ENCODE peak calls at places on chromosomes 16 and 17, in eight cellular contexts. V is NCI-H2081, K is T-helper 1 cell, R is amniotic stem cell, T is upper lobe of left lung, B is left colon, E is ACHN, M is Kasumi-1. X is an unnamed sample.

GRCh38 chr16:3646348-3646920 is 8.1 kb upstream of the DNASE1 start:
- DNase-seq in K (no peak), T (peak; percentile 18), V (peak; percentile 31), R (no peak), M (no peak), B (peak; percentile 85), E (no peak), X (peak; percentile 77)

GRCh38 chr16:1908081-1908633 is 10.1 kb downstream of the HS3ST6 start:
- DNase-seq in R (no peak), M (no peak), B (no peak), E (no peak), T (no peak), K (no peak), V (no peak), X (no peak)

GRCh38 chr17:50944054-50944901 is 78.1 kb upstream of the TOB1 start:
- DNase-seq in K (peak; percentile 70), V (peak; percentile 88), E (no peak), R (no peak), M (peak; percentile 85), B (peak; percentile 94), T (peak; percentile 92), X (peak; percentile 56)

GRCh38 chr17:7745748-7746470 is 28.4 kb downstream of the DNAH2 start:
- DNase-seq in V (no peak), M (peak; percentile 16), E (peak; percentile 86), R (peak; percentile 64), T (peak; percentile 84), B (no peak), K (no peak), X (peak; percentile 97)

GRCh38 chr17:78645421-78646295 is 68.5 kb upstream of the DNAH17 start:
- DNase-seq in M (no peak), V (no peak), K (peak; percentile 42), E (no peak), B (peak; percentile 71), T (peak; percentile 86), R (no peak), X (peak; percentile 41)

GRCh38 chr17:1989135-1989534 is 36.0 kb downstream of the RTN4RL1 start:
- DNase-seq in E (peak; percentile 24), M (no peak), V (no peak), K (no peak), T (no peak), R (peak; percentile 59), B (no peak), X (no peak)

GRCh38 chr17:36858119-36859002 is 78.9 kb upstream of the LHX1 start:
- DNase-seq in R (no peak), B (no peak), M (no peak), E (no peak), V (no peak), K (no peak), T (no peak), X (peak; percentile 23)

GRCh38 chr16:12437761-12438440 is 365.8 kb downstream of the CPPED1 start:
- DNase-seq in B (no peak), K (no peak), M (no peak), T (no peak), R (no peak), E (no peak), V (no peak), X (no peak)

GRCh38 chr16:67407176-67407787 is 9.0 kb downstream of the ZDHHC1 start:
- DNase-seq in K (no peak), T (no peak), V (no peak), B (no peak), M (no peak), R (no peak), E (no peak), X (peak; percentile 31)

GRCh38 chr16:61182416-61182815 is 853.8 kb downstream of the CDH8 start:
- DNase-seq in K (no peak), E (no peak), B (no peak), R (no peak), V (no peak), M (peak; percentile 60), T (no peak), X (no peak)

GRCh38 chr17:31369266-31369665 is 22.2 kb upstream of the RAB11FIP4 start:
- DNase-seq in K (no peak), E (no peak), V (no peak), T (no peak), M (no peak), B (no peak), R (no peak), X (no peak)

GRCh38 chr16:6020162-6020980 is 922.8 kb upstream of the EEF2KMT start:
- DNase-seq in B (no peak), T (no peak), E (no peak), K (no peak), R (no peak), V (no peak), M (no peak), X (no peak)

GRCh38 chr17:82384730-82385429 is 13.3 kb downstream of the UTS2R start:
- DNase-seq in K (no peak), V (peak; percentile 73), T (no peak), B (peak; percentile 61), R (no peak), E (peak; percentile 78), M (no peak), X (no peak)

GRCh38 chr16:1310832-1311200 is 1.4 kb downstream of the UBE2I start:
- DNase-seq in M (no peak), R (no peak), E (peak; percentile 51), K (no peak), T (no peak), V (no peak), B (no peak), X (peak; percentile 41)

GRCh38 chr17:69967910-69968411 is 107.1 kb upstream of the KCNJ16 start:
- DNase-seq in K (no peak), R (peak; percentile 47), M (no peak), E (no peak), B (no peak), T (no peak), V (no peak), X (peak; percentile 62)

GRCh38 chr16:7456221-7456620 is 123.6 kb downstream of the RBFOX1 start:
- DNase-seq in R (no peak), B (no peak), M (no peak), V (peak; percentile 50), E (no peak), K (no peak), T (no peak), X (no peak)

GRCh38 chr16:77574867-77575619 is 140.2 kb upstream of the ADAMTS18 start:
- DNase-seq in R (no peak), V (no peak), T (peak; percentile 23), B (no peak), M (no peak), E (no peak), K (no peak), X (peak; percentile 97)

GRCh38 chr17:49574945-49575523 is 637 bp upstream of the NXPH3 start:
- DNase-seq in M (no peak), E (no peak), B (no peak), V (no peak), R (no peak), T (no peak), K (no peak), X (no peak)

GRCh38 chr17:75872434-75873351 is 5.7 kb downstream of the TRIM47 start:
- DNase-seq in M (no peak), V (peak; percentile 40), R (peak; percentile 62), B (peak; percentile 77), K (peak; percentile 53), E (no peak), T (peak; percentile 74), X (peak; percentile 96)

GRCh38 chr17:76327689-76328088 is 19.6 kb upstream of the QRICH2 start:
- DNase-seq in B (no peak), M (peak; percentile 92), K (no peak), E (no peak), T (peak; percentile 60), V (no peak), R (no peak), X (no peak)

GRCh38 chr16:85126731-85127662 is 14.7 kb upstream of the CIBAR2 start:
- DNase-seq in M (no peak), E (no peak), T (no peak), R (peak; percentile 74), K (no peak), V (no peak), B (no peak), X (peak; percentile 86)

GRCh38 chr16:70561623-70562022 is 38.0 kb downstream of the SF3B3 start:
- DNase-seq in T (peak; percentile 86), M (no peak), E (no peak), K (no peak), B (no peak), V (no peak), R (no peak), X (no peak)

GRCh38 chr17:77958716-77959215 is 263 bp downstream of the TNRC6C start:
- DNase-seq in M (no peak), B (no peak), E (no peak), T (no peak), V (no peak), K (no peak), R (no peak), X (no peak)

GRCh38 chr17:72462814-72463213 is 342.0 kb downstream of the SOX9 start:
- DNase-seq in K (no peak), R (no peak), B (no peak), V (no peak), E (no peak), T (no peak), M (no peak), X (no peak)

GRCh38 chr17:81631482-81631881 is 5.4 kb downstream of the NPLOC4 start:
- DNase-seq in T (no peak), E (no peak), V (no peak), R (no peak), M (no peak), K (no peak), B (no peak), X (no peak)

GRCh38 chr16:79272141-79272577 is 328.4 kb downstream of the MAF start:
- DNase-seq in T (no peak), M (no peak), K (peak; percentile 37), B (peak; percentile 28), E (no peak), R (no peak), V (no peak), X (no peak)

GRCh38 chr16:74480150-74481029 is 59.1 kb upstream of the CLEC18B start:
- DNase-seq in V (no peak), R (no peak), M (no peak), K (no peak), T (peak; percentile 46), E (no peak), B (peak; percentile 77), X (no peak)

GRCh38 chr16:66517586-66518263 is 32.2 kb downstream of the TK2 start:
- DNase-seq in K (no peak), E (no peak), T (no peak), M (no peak), B (no peak), V (no peak), R (no peak), X (no peak)

GRCh38 chr16:22029632-22030031 is 21.7 kb downstream of the MOSMO start:
- DNase-seq in B (no peak), R (no peak), V (no peak), E (no peak), M (no peak), T (no peak), K (no peak), X (no peak)

GRCh38 chr17:51948128-51948527 is 210.4 kb downstream of the CA10 start:
- DNase-seq in M (no peak), R (no peak), V (no peak), B (peak; percentile 47), K (no peak), T (no peak), E (peak; percentile 58), X (no peak)

GRCh38 chr17:74153821-74154430 is 49.6 kb upstream of the RPL38 start:
- DNase-seq in B (no peak), K (no peak), T (no peak), V (no peak), R (no peak), M (no peak), E (no peak), X (no peak)

GRCh38 chr17:64531955-64532371 is 25.2 kb downstream of the CEP95 start:
- DNase-seq in T (peak; percentile 31), M (no peak), R (no peak), V (no peak), E (no peak), B (no peak), K (no peak), X (no peak)

GRCh38 chr16:29308644-29309546 is 97.6 kb downstream of the NPIPB11 start:
- DNase-seq in E (no peak), K (no peak), V (no peak), T (no peak), R (no peak), B (no peak), M (no peak), X (no peak)

GRCh38 chr17:73013816-73014663 is 78.4 kb downstream of the SLC39A11 start:
- DNase-seq in E (peak; percentile 29), K (no peak), V (peak; percentile 18), T (no peak), M (no peak), B (no peak), R (no peak), X (no peak)

X was measured in dermis blood vessel endothelial cell.